ENCODE peak calls at places on chromosomes 7 and 10, in four cellular contexts. One of them, this sample, is unnamed.

GRCh38 chr10:96238889-96239624 is 32.3 kb downstream of the BLNK start:
- DNase-seq in endothelial cell of umbilical vein: no peak
- DNase-seq in K562: no peak
- DNase-seq in HepG2: no peak
- DNase-seq in this sample: no peak

GRCh38 chr10:19929466-19930140 is 113.4 kb downstream of the PLXDC2 start:
- DNase-seq in endothelial cell of umbilical vein: peak
- DNase-seq in K562: no peak
- DNase-seq in HepG2: no peak
- DNase-seq in this sample: no peak

GRCh38 chr7:128167791-128168666 is 73.0 kb upstream of the LEP start:
- DNase-seq in endothelial cell of umbilical vein: no peak
- DNase-seq in K562: no peak
- DNase-seq in HepG2: no peak
- DNase-seq in this sample: no peak

GRCh38 chr10:119030421-119031250 is 1.1 kb downstream of the NANOS1 start:
- DNase-seq in endothelial cell of umbilical vein: peak
- DNase-seq in K562: peak
- DNase-seq in HepG2: peak
- DNase-seq in this sample: no peak

GRCh38 chr10:36721851-36722250 is 403.5 kb upstream of the ANKRD30A start:
- DNase-seq in endothelial cell of umbilical vein: no peak
- DNase-seq in K562: no peak
- DNase-seq in HepG2: no peak
- DNase-seq in this sample: no peak

GRCh38 chr7:31633894-31634494 is 53.0 kb upstream of the PPP1R17 start:
- DNase-seq in endothelial cell of umbilical vein: peak
- DNase-seq in K562: peak
- DNase-seq in HepG2: peak
- DNase-seq in this sample: peak

GRCh38 chr10:93816123-93816747 is 58.5 kb downstream of the LGI1 start:
- DNase-seq in endothelial cell of umbilical vein: peak
- DNase-seq in K562: peak
- DNase-seq in HepG2: peak
- DNase-seq in this sample: peak

GRCh38 chr10:127971973-127972615 is 65.2 kb downstream of the PTPRE start:
- DNase-seq in endothelial cell of umbilical vein: no peak
- DNase-seq in K562: no peak
- DNase-seq in HepG2: no peak
- DNase-seq in this sample: no peak

GRCh38 chr7:97401398-97401797 is 283.9 kb downstream of the SDHAF3 start:
- DNase-seq in endothelial cell of umbilical vein: no peak
- DNase-seq in K562: no peak
- DNase-seq in HepG2: no peak
- DNase-seq in this sample: no peak

GRCh38 chr10:70931168-70931805 is 42.9 kb upstream of the PCBD1 start:
- DNase-seq in endothelial cell of umbilical vein: no peak
- DNase-seq in K562: no peak
- DNase-seq in HepG2: no peak
- DNase-seq in this sample: no peak

GRCh38 chr7:57399251-57399940 is 50.6 kb upstream of the ZNF716 start:
- DNase-seq in endothelial cell of umbilical vein: no peak
- DNase-seq in K562: no peak
- DNase-seq in HepG2: no peak
- DNase-seq in this sample: no peak

GRCh38 chr10:102241444-102242117 is at the start of gene PITX3:
- DNase-seq in endothelial cell of umbilical vein: peak
- DNase-seq in K562: peak
- DNase-seq in HepG2: peak
- DNase-seq in this sample: peak
- TF ChIP-seq POLR2AphosphoS5 in endothelial cell of umbilical vein: no peak
- TF ChIP-seq POLR2AphosphoS5 in K562: no peak
- TF ChIP-seq POLR2AphosphoS5 in HepG2: no peak
- TF ChIP-seq POLR2AphosphoS5 in this sample: no peak

GRCh38 chr10:86644412-86645110 is 9.8 kb upstream of the OPN4 start:
- DNase-seq in endothelial cell of umbilical vein: no peak
- DNase-seq in K562: no peak
- DNase-seq in HepG2: peak
- DNase-seq in this sample: no peak
- TF ChIP-seq JUN in endothelial cell of umbilical vein: no peak
- TF ChIP-seq JUN in K562: no peak
- TF ChIP-seq JUN in HepG2: no peak
- TF ChIP-seq JUN in this sample: no peak

DNA sequence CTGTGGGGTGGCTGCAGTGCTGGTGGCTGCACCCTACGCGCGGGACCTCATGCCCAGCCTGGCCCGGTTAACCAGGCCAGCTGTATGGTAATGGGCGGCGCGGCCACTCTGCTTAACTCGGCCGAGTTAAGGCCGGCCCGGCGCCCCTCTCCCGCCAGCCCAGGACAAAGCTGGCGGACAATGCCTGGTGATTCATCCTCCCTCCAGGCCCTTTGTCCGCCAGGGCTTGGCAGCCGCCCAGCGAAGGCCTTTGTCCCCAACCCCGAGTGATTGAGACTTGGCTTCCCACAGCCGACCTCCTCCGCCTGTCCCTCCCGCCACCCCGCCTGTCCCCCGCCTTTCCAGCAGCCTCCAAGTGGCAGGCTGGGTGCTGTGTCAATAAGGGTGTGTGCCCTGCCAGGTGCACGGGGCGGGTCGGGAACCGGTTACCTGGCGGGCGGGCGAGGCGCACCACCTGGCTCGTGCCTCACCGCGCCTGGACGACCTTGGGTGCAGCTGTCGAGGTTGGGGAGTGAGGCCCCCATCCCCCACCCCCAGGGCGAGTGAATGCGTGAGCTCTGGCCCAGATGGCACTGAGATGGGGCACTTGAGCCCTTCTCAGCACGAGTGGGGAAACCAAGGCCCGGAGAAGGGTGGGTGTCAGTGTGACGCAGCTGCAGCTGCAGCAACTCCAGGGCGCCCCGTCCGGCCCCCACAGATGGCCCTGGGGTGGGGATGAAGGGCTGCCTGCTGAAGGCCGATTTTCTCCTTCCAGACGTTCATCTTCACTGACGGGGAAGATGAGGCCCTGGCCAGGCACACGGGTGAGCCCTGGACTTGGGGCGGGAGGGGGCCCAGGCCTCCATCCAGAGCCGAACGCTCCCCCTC is 4.6 kb downstream of the LFNG start:
- DNase-seq in endothelial cell of umbilical vein: peak
- DNase-seq in K562: peak
- DNase-seq in HepG2: peak
- DNase-seq in this sample: peak
- TF ChIP-seq POLR2AphosphoS5 in endothelial cell of umbilical vein: peak
- TF ChIP-seq POLR2AphosphoS5 in K562: no peak
- TF ChIP-seq POLR2AphosphoS5 in HepG2: no peak
- TF ChIP-seq POLR2AphosphoS5 in this sample: no peak

DNA sequence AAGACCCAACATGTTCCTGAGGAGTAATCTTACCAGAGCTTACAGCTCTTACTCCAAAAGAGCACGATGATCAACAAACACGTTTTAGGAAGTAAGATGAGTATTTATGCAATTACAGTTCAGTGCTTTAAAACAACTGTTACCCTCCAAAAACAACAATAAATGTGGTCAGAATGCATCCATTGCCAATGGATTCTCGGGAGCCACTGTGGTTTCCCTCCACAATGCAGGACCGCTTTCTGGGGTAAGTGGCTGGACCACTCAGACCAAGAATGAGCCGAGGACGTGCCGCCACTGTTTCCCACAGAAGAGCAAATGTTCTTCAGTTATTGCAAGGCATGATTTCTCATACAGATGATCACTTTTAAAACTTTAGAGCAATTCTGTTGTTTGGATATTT is 232.3 kb upstream of the MKLN1 start:
- DNase-seq in endothelial cell of umbilical vein: no peak
- DNase-seq in K562: no peak
- DNase-seq in HepG2: no peak
- DNase-seq in this sample: no peak
- TF ChIP-seq JUN in endothelial cell of umbilical vein: no peak
- TF ChIP-seq JUN in K562: no peak
- TF ChIP-seq JUN in HepG2: no peak
- TF ChIP-seq JUN in this sample: no peak

DNA sequence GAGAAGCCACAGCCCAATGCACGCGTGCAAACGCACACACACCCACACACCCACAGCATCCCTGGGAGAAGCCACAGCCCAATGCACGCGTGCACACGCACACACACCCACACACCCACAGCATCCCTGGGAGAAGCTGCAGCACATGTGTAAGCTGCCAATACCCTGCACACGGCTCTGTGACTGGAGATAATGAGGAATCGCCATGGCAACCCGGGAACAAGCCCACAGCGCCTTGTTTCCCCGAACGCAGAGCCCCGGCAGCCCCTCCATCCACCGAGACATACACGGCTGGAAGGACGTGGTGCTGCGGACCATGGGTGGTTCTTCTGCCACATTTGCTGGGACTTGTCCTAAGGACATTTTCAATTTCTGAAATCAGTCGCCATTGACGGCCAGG is 221.3 kb downstream of the PTPRN2 start:
- DNase-seq in endothelial cell of umbilical vein: no peak
- DNase-seq in K562: no peak
- DNase-seq in HepG2: no peak
- DNase-seq in this sample: no peak
- TF ChIP-seq POLR2AphosphoS5 in endothelial cell of umbilical vein: no peak
- TF ChIP-seq POLR2AphosphoS5 in K562: no peak
- TF ChIP-seq POLR2AphosphoS5 in HepG2: no peak
- TF ChIP-seq POLR2AphosphoS5 in this sample: no peak

GRCh38 chr7:27784399-27785053 is 44.6 kb downstream of the TAX1BP1 start:
- DNase-seq in endothelial cell of umbilical vein: peak
- DNase-seq in K562: peak
- DNase-seq in HepG2: peak
- DNase-seq in this sample: no peak
- TF ChIP-seq JUN in endothelial cell of umbilical vein: no peak
- TF ChIP-seq JUN in K562: no peak
- TF ChIP-seq JUN in HepG2: no peak
- TF ChIP-seq JUN in this sample: no peak